ENCODE peak calls at places on chromosomes 4 and X, in five cellular contexts. D, Y, R, F and E are unnamed samples. For H3K36me3, the result is how much of the 10 kb centered on the place peaks cover.

GRCh38 chr4:59553739-59554126 is 1646.4 kb upstream of the ADGRL3 start:
- DNase-seq in F (no peak), R (no peak), Y (no peak), D (no peak), E (no peak)

GRCh38 chrX:136067097-136067496 is 80.2 kb upstream of the FHL1 start:
- DNase-seq in F (no peak), D (no peak), R (no peak), Y (no peak), E (no peak)

GRCh38 chr4:89995006-89995405 is 100.4 kb downstream of the MMRN1 start:
- DNase-seq in Y (no peak), R (no peak), F (no peak), D (no peak), E (no peak)

GRCh38 chrX:22542641-22543040 is 269.9 kb downstream of the CBLL2 start:
- DNase-seq in F (no peak), Y (no peak), D (no peak), R (peak), E (no peak)

GRCh38 chr4:8251110-8251883 is 18.3 kb upstream of the HTRA3 start:
- DNase-seq in D (no peak), Y (no peak), F (no peak), R (no peak), E (no peak)

GRCh38 chr4:90621080-90621479 is 493.9 kb downstream of the CCSER1 start:
- DNase-seq in R (no peak), F (no peak), D (no peak), Y (no peak), E (no peak)

GRCh38 chr4:185221491-185221890 is 12.1 kb downstream of the SNX25 start:
- DNase-seq in D (no peak), R (peak), Y (no peak), F (no peak), E (no peak)

GRCh38 chrX:45716747-45717146 is 516.1 kb upstream of the DIPK2B start:
- DNase-seq in D (no peak), F (peak), R (no peak), Y (no peak), E (no peak)

DNA sequence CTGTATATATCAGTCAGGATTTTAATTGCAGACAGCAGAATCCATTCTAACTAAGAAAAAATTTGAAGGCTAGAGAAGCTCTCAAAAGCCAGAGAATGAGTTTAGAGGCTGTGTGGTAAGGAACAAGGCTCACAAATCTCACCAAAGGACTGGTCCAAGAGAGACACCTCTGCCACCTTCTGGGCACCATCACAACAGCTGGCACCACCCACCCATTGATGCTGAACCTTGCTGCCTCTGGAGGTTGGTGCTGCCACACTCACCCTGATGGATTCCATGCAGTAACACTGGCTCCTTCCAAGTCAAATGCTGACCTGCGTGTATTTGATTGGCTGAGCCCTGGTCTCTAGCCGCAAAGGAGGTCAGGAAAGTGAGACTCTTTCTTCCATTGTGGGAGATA is 100.8 kb downstream of the BEND2 start:
- DNase-seq in F (no peak), R (no peak), Y (no peak), D (no peak), E (no peak)
- TF ChIP-seq CTCF in F (no peak), R (no peak), Y (no peak), D (no peak), E (no peak)

GRCh38 chr4:73378887-73379286 is 25.2 kb upstream of the ALB start:
- DNase-seq in F (no peak), Y (no peak), D (no peak), R (no peak), E (no peak)

GRCh38 chr4:73376251-73376650 is 27.8 kb upstream of the ALB start:
- DNase-seq in Y (no peak), D (no peak), F (no peak), R (no peak), E (no peak)

GRCh38 chr4:73376962-73377361 is 27.1 kb upstream of the ALB start:
- DNase-seq in D (no peak), R (no peak), F (no peak), Y (no peak), E (no peak)

GRCh38 chr4:73379946-73380345 is 24.1 kb upstream of the ALB start:
- DNase-seq in Y (no peak), R (no peak), D (no peak), F (no peak), E (no peak)

GRCh38 chr4:73375328-73375741 is 28.8 kb upstream of the ALB start:
- DNase-seq in F (no peak), D (no peak), R (no peak), Y (no peak), E (no peak)
- TF ChIP-seq POLR2A in F (no peak), D (no peak), R (no peak), Y (no peak), E (no peak)

GRCh38 chrX:13747836-13748235 is 13.3 kb downstream of the OFD1 start:
- DNase-seq in Y (no peak), D (peak), R (peak), F (peak), E (peak)
- H3K36me3 ChIP-seq in Y (half or more), D (under half), R (under half), F (under half), E (under half)

DNA sequence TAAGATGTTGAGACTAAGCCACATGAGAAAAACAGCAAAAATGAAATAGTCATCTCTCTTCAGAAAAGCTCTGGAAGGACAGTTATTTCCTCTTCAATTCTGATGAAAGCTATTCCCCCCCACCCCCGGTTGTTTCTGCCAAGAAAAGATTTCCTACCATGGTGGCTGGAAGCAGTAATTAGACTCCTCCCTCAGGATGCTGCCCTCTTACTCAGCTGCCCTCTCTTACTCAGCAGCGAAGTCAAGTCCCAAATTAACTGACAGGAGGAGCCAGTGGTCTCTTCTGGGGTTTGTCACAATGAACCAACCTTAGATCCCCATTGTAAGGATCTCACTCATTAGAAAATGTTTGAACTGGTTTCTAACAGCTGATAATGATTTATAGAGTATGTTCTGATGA is 38.0 kb downstream of the GPM6B start:
- DNase-seq in R (peak), Y (no peak), F (no peak), D (no peak), E (no peak)
- TF ChIP-seq CTCF in R (peak), Y (no peak), F (no peak), D (no peak), E (no peak)

DNA sequence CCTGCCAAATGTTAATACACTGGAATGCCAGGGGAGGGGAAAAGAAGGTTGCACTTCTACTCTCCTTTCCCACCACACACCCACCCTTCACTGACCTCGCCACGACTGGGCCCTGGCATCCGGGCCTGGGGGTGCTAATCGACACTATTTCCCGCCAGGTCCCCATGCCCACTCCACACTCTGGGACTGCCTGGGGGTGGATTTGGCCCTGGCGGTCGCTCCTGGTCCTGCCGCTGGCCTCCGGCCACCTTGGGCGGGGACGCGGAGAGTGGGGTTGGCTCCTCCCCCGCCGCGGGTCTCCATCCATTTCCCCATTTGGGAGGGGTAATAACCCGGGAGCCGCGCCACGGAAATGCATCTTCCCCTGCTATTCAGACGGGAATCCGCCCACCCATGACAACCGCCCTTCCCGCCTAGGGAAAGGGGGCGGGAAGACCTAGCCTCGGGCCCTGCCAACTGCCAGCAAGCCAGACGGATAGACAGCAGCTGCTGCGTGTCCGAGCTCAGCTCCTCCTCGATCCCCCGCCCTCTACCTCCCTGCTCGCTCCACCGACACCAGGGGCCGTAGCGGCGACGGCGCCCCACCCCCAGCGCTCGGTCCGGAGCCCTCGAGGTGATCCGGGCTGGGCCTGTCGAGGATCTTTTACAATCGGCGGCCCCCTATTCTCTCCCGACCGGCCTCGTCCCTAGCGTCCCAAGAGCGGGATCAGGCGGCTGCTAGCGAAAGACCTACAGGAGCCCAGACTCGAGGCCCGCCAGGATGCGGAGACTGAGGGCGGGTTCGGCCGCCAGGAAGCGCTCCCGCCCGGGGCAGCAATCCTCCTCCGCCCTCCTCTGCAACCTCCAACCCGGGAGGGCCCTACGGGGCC is 78.0 kb downstream of the RLIM start:
- DNase-seq in Y (peak), D (no peak), F (peak), R (peak), E (peak)
- TF ChIP-seq POLR2A in Y (no peak), D (no peak), F (peak), R (peak), E (no peak)

GRCh38 chrX:153951683-153952372 is 7.4 kb upstream of the RENBP start:
- DNase-seq in Y (peak), D (no peak), R (no peak), F (no peak), E (no peak)
- H3K36me3 ChIP-seq in Y (half or more), D (under half), R (half or more), F (under half), E (half or more)

DNA sequence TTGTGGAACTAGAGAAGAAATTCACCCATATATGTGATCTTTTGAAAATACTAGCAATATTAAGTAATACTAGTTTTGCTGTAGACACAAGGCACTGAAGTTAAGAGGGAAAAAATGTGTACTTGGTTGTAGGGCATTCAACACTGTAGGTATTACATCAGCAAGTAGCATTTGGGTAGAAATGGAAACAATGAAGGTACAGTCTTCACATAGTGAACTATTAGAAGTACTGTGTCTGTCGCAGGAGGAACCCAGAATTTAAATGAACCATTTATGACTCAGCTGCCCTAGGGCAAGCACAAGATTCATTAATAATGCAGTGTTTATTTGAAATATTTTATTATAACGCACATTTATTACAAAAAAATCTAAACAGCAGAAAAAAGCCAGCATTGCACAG is 572.7 kb upstream of the TENM3 start:
- DNase-seq in Y (no peak), F (no peak), D (no peak), R (no peak), E (no peak)
- TF ChIP-seq CTCF in Y (no peak), F (no peak), D (no peak), R (no peak), E (no peak)

GRCh38 chr4:161916010-161916409 is 247.8 kb downstream of the FSTL5 start:
- DNase-seq in Y (no peak), R (no peak), F (no peak), D (no peak), E (no peak)
- TF ChIP-seq POLR2A in Y (no peak), R (no peak), F (no peak), D (no peak), E (no peak)

DNA sequence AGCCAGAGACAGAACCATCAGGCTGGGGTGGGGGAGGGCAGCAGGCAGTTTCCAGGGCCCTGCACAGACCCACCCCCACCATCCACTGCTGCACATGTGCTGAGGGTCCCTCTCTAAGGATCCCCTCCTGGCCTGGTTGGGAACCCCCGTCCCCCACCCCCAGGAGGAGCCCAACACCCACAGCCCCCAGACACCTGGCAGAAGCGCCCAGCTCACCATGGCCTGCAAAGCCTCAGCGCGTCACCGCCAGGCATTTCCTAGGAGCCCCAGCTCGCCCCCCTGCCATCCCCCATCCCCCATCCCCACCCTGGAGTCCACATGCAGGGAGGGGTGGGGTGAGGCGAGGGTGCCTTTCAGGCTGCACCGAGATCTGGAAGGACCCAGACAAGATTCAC is 9.4 kb downstream of the MXD4 start:
- DNase-seq in R (no peak), D (no peak), F (no peak), Y (peak), E (no peak)
- H3K36me3 ChIP-seq in R (half or more), D (under half), F (under half), Y (half or more), E (half or more)